ENCODE peak calls at places on chromosomes 6 and 20, in five cellular contexts. A, K, S, Y and B are unnamed samples.
A peak's percentile ranks its signal among the peaks of the same experiment; 100 is the strongest.

GRCh38 chr6:157541618-157542404 is 160.8 kb downstream of the ZDHHC14 start:
- DNase-seq in A (no peak), K (no peak), S (no peak), Y (no peak), B (no peak)

GRCh38 chr6:131379951-131380350 is 193.1 kb upstream of the ARG1 start:
- DNase-seq in A (no peak), K (no peak), S (no peak), Y (peak; percentile 86), B (peak; percentile 8)

GRCh38 chr6:109024784-109025183 is 69.9 kb downstream of the SESN1 start:
- DNase-seq in A (peak; percentile 30), K (no peak), S (no peak), Y (no peak), B (no peak)

GRCh38 chr6:125598422-125598821 is 151.0 kb upstream of the HEY2 start:
- DNase-seq in A (no peak), K (no peak), S (no peak), Y (peak; percentile 86), B (peak; percentile 3)

GRCh38 chr6:68680244-68680643 is 45.2 kb downstream of the ADGRB3 start:
- DNase-seq in A (no peak), K (no peak), S (no peak), Y (no peak), B (no peak)

GRCh38 chr6:18323935-18324707 is 59.8 kb upstream of the DEK start:
- DNase-seq in A (no peak), K (peak; percentile 55), S (peak; percentile 75), Y (peak; percentile 31), B (no peak)

GRCh38 chr6:322205-322930 is 30.1 kb downstream of the DUSP22 start:
- DNase-seq in A (no peak), K (no peak), S (no peak), Y (no peak), B (no peak)

GRCh38 chr20:43689165-43689564 is 22.3 kb downstream of the MYBL2 start:
- DNase-seq in A (no peak), K (peak; percentile 4), S (no peak), Y (no peak), B (no peak)

GRCh38 chr6:101392561-101393230 is 812 bp upstream of the GRIK2 start:
- DNase-seq in A (peak; percentile 23), K (peak; percentile 45), S (no peak), Y (no peak), B (no peak)

GRCh38 chr6:4025681-4026080 is 53.3 kb downstream of the FAM217A start:
- DNase-seq in A (no peak), K (no peak), S (no peak), Y (no peak), B (no peak)

GRCh38 chr6:167827062-167827587 is 414 bp downstream of the AFDN start:
- DNase-seq in A (peak; percentile 47), K (no peak), S (no peak), Y (no peak), B (no peak)

GRCh38 chr6:113936093-113936934 is 34.6 kb downstream of the HDAC2 start:
- DNase-seq in A (no peak), K (peak; percentile 70), S (no peak), Y (peak; percentile 40), B (peak; percentile 41)

GRCh38 chr6:105836889-105837288 is 249.2 kb upstream of the PRDM1 start:
- DNase-seq in A (no peak), K (no peak), S (no peak), Y (no peak), B (no peak)

GRCh38 chr6:130035211-130035610 is 16.8 kb downstream of the L3MBTL3 start:
- DNase-seq in A (no peak), K (no peak), S (no peak), Y (no peak), B (no peak)

GRCh38 chr20:53253668-53254067 is 281.5 kb downstream of the TSHZ2 start:
- DNase-seq in A (no peak), K (no peak), S (no peak), Y (no peak), B (no peak)

GRCh38 chr6:134295953-134296553 is 21.9 kb downstream of the SGK1 start:
- DNase-seq in A (no peak), K (peak; percentile 88), S (peak; percentile 77), Y (peak; percentile 91), B (peak; percentile 96)

GRCh38 chr20:5919634-5920544 is 30.4 kb downstream of the TRMT6 start:
- DNase-seq in A (no peak), K (peak; percentile 95), S (no peak), Y (no peak), B (no peak)

GRCh38 chr6:119814609-119815400 is 465.2 kb upstream of the MAN1A1 start:
- DNase-seq in A (no peak), K (no peak), S (no peak), Y (no peak), B (no peak)

GRCh38 chr6:136811261-136811660 is 11.1 kb upstream of the PEX7 start:
- DNase-seq in A (no peak), K (no peak), S (peak; percentile 13), Y (no peak), B (no peak)

GRCh38 chr20:33908351-33908750 is 85.4 kb upstream of the RALY start:
- DNase-seq in A (no peak), K (no peak), S (no peak), Y (no peak), B (no peak)

GRCh38 chr6:122969999-122970398 is 26.0 kb upstream of the CLVS2 start:
- DNase-seq in A (no peak), K (no peak), S (no peak), Y (no peak), B (no peak)

GRCh38 chr20:434221-434620 is 26.1 kb downstream of the RBCK1 start:
- DNase-seq in A (peak; percentile 70), K (no peak), S (no peak), Y (no peak), B (no peak)